ENCODE peak calls at places on chromosomes 2 and 18, in nine cellular contexts. L, Y, B, K, H, T, Z, G and R are unnamed samples.

GRCh38 chr2:5594288-5594687 is 97.9 kb upstream of the SOX11 start:
- DNase-seq in L (no peak), Y (no peak), B (no peak), K (no peak), H (no peak), T (no peak), Z (no peak), G (no peak), R (no peak)

GRCh38 chr2:139271879-139272278 is 491.7 kb upstream of the NXPH2 start:
- DNase-seq in L (no peak), Y (no peak), B (no peak), K (no peak), H (no peak), T (no peak), Z (no peak), G (no peak), R (no peak)

GRCh38 chr2:227058888-227059399 is 105.1 kb downstream of the COL4A4 start:
- DNase-seq in L (no peak), Y (no peak), B (no peak), K (no peak), H (no peak), T (no peak), Z (no peak), G (no peak), R (no peak)

GRCh38 chr2:27809761-27810241 is 38.3 kb downstream of the MRPL33 start:
- DNase-seq in L (peak), Y (peak), B (no peak), K (no peak), H (no peak), T (peak), Z (no peak), G (no peak), R (no peak)

GRCh38 chr2:241553981-241554380 is 4.6 kb upstream of the BOK start:
- DNase-seq in L (no peak), Y (no peak), B (no peak), K (no peak), H (no peak), T (no peak), Z (no peak), G (peak), R (no peak)

GRCh38 chr2:239544846-239545465 is 144.1 kb upstream of the HDAC4 start:
- DNase-seq in L (no peak), Y (no peak), B (no peak), K (no peak), H (no peak), T (no peak), Z (peak), G (no peak), R (peak)

GRCh38 chr18:6744816-6745455 is 15.4 kb downstream of the ARHGAP28 start:
- DNase-seq in L (no peak), Y (no peak), B (no peak), K (no peak), H (no peak), T (no peak), Z (no peak), G (no peak), R (no peak)

GRCh38 chr2:72334806-72335205 is 187.1 kb upstream of the CYP26B1 start:
- DNase-seq in L (no peak), Y (no peak), B (no peak), K (peak), H (peak), T (no peak), Z (no peak), G (no peak), R (no peak)

GRCh38 chr2:191860760-191861466 is 14.0 kb upstream of the CAVIN2 start:
- DNase-seq in L (no peak), Y (no peak), B (no peak), K (no peak), H (no peak), T (no peak), Z (no peak), G (no peak), R (no peak)

GRCh38 chr18:49368161-49368875 is 92.1 kb downstream of the DYM start:
- DNase-seq in L (no peak), Y (no peak), B (no peak), K (no peak), H (no peak), T (no peak), Z (no peak), G (no peak), R (no peak)

GRCh38 chr2:134739879-134740301 is 21.1 kb upstream of the TMEM163 start:
- DNase-seq in L (no peak), Y (no peak), B (no peak), K (no peak), H (no peak), T (no peak), Z (no peak), G (no peak), R (no peak)

GRCh38 chr18:25289040-25289631 is 62.8 kb downstream of the ZNF521 start:
- DNase-seq in L (peak), Y (no peak), B (no peak), K (no peak), H (peak), T (peak), Z (no peak), G (no peak), R (no peak)

GRCh38 chr2:110114007-110114591 is 1.5 kb downstream of the MALL start:
- DNase-seq in L (peak), Y (peak), B (peak), K (no peak), H (no peak), T (no peak), Z (no peak), G (no peak), R (no peak)